ENCODE peak calls at places on chromosome 2, in four cellular contexts. Q is AG04450, C is PC-3, K is RWPE1. P is an unnamed sample.

GRCh38 chr2:20214566-20215182 is 10.3 kb downstream of the SDC1 start:
- DNase-seq in Q (no peak), C (no peak), K (no peak), P (no peak)

GRCh38 chr2:106025796-106026195 is 168.3 kb downstream of the UXS1 start:
- DNase-seq in Q (no peak), C (no peak), K (no peak), P (no peak)

GRCh38 chr2:48471048-48471474 is 58.9 kb upstream of the STON1 start:
- DNase-seq in C (peak), K (peak), Q (no peak), P (peak)

GRCh38 chr2:65991332-65991731 is 443.6 kb upstream of the MEIS1 start:
- DNase-seq in Q (no peak), K (no peak), C (peak), P (no peak)

GRCh38 chr2:9736008-9736407 is 105.2 kb upstream of the YWHAQ start:
- DNase-seq in C (no peak), K (no peak), Q (no peak), P (no peak)

GRCh38 chr2:153870308-153870707 is 1.4 kb upstream of the GALNT13 start:
- DNase-seq in Q (no peak), C (no peak), K (no peak), P (no peak)

GRCh38 chr2:210997373-210997772 is 441.0 kb downstream of the CPS1 start:
- DNase-seq in Q (no peak), C (no peak), K (no peak), P (no peak)

GRCh38 chr2:15159751-15160177 is 401.4 kb downstream of the NBAS start:
- DNase-seq in Q (peak), C (peak), K (no peak), P (peak)

GRCh38 chr2:159968282-159968900 is 94.0 kb downstream of the PLA2R1 start:
- DNase-seq in C (peak), Q (no peak), K (peak), P (peak)

GRCh38 chr2:181774601-181775179 is 94.4 kb upstream of the NEUROD1 start:
- DNase-seq in K (no peak), C (peak), Q (no peak), P (no peak)

GRCh38 chr2:49050265-49050664 is 104.0 kb downstream of the FSHR start:
- DNase-seq in Q (no peak), K (no peak), C (no peak), P (no peak)

GRCh38 chr2:95382686-95383634 is 19.5 kb upstream of the FAHD2A start:
- DNase-seq in Q (no peak), K (no peak), C (no peak), P (no peak)

GRCh38 chr2:227623225-227623624 is 5.9 kb downstream of the SCYGR4 start:
- DNase-seq in C (peak), Q (peak), K (peak), P (no peak)

GRCh38 chr2:36455788-36456187 is 100.2 kb downstream of the CRIM1 start:
- DNase-seq in C (no peak), K (no peak), Q (no peak), P (no peak)

GRCh38 chr2:120914839-120915521 is 179.3 kb downstream of the GLI2 start:
- DNase-seq in K (peak), C (peak), Q (peak), P (peak)

GRCh38 chr2:159270744-159271379 is 15.6 kb downstream of the WDSUB1 start:
- DNase-seq in Q (no peak), C (no peak), K (no peak), P (no peak)

GRCh38 chr2:33775306-33775705 is 176.2 kb upstream of the FAM98A start:
- DNase-seq in K (no peak), Q (no peak), C (no peak), P (no peak)

GRCh38 chr2:219611866-219612604 is 14.4 kb downstream of the STK11IP start:
- DNase-seq in C (no peak), K (no peak), Q (no peak), P (no peak)

GRCh38 chr2:15795426-15795825 is 144.9 kb upstream of the MYCN start:
- DNase-seq in K (no peak), Q (no peak), C (no peak), P (no peak)

GRCh38 chr2:119158563-119159347 is at the start of gene C1QL2:
- DNase-seq in K (no peak), C (no peak), Q (no peak), P (no peak)

GRCh38 chr2:3589086-3589485 is 5.8 kb upstream of the COLEC11 start:
- DNase-seq in K (no peak), Q (no peak), C (no peak), P (no peak)

GRCh38 chr2:3282056-3282998 is 95.3 kb downstream of the EIPR1 start:
- DNase-seq in K (peak), C (peak), Q (peak), P (no peak)

GRCh38 chr2:224957540-224958465 is 84.5 kb downstream of the DOCK10 start:
- DNase-seq in C (no peak), K (no peak), Q (no peak), P (no peak)

GRCh38 chr2:2517399-2517798 is 186.3 kb upstream of the MYT1L start:
- DNase-seq in Q (no peak), C (no peak), K (no peak), P (no peak)

GRCh38 chr2:197950754-197951153 is 146.4 kb downstream of the PLCL1 start:
- DNase-seq in Q (no peak), K (no peak), C (no peak), P (no peak)

GRCh38 chr2:102082591-102083586 is 59.7 kb upstream of the IL1R1 start:
- DNase-seq in Q (no peak), K (no peak), C (peak), P (no peak)

GRCh38 chr2:219249203-219249980 is 3.7 kb upstream of the TUBA4B start:
- DNase-seq in C (peak), K (peak), Q (peak), P (peak)

GRCh38 chr2:54109848-54110247 is 5.6 kb upstream of the ACYP2 start:
- DNase-seq in K (no peak), Q (no peak), C (no peak), P (no peak)

GRCh38 chr2:6664662-6665061 is 201.0 kb downstream of the CMPK2 start:
- DNase-seq in K (no peak), Q (no peak), C (no peak), P (no peak)

GRCh38 chr2:73385486-73386341 is at the start of gene ALMS1:
- DNase-seq in C (peak), Q (peak), K (peak), P (peak)
- TF ChIP-seq CTCF in C (no peak), Q (peak), K (no peak), P (no peak)

GRCh38 chr2:113873867-113874266 is 16.0 kb upstream of the ACTR3 start:
- DNase-seq in Q (no peak), C (no peak), K (no peak), P (no peak)

GRCh38 chr2:113872201-113872600 is 17.7 kb upstream of the ACTR3 start:
- DNase-seq in K (no peak), Q (no peak), C (no peak), P (no peak)

GRCh38 chr2:113869253-113869652 is 20.6 kb upstream of the ACTR3 start:
- DNase-seq in C (no peak), K (no peak), Q (no peak), P (no peak)
- TF ChIP-seq CTCF in C (no peak), K (no peak), Q (no peak), P (no peak)

GRCh38 chr2:149650006-149650405 is 62.4 kb upstream of the MMADHC start:
- DNase-seq in Q (no peak), K (no peak), C (no peak), P (no peak)
- TF ChIP-seq CTCF in Q (no peak), K (no peak), C (no peak), P (no peak)

GRCh38 chr2:190382851-190383250 is 25.3 kb upstream of the MFSD6 start:
- DNase-seq in C (peak), Q (no peak), K (peak), P (peak)
- TF ChIP-seq CTCF in C (peak), Q (peak), K (peak), P (peak)

DNA sequence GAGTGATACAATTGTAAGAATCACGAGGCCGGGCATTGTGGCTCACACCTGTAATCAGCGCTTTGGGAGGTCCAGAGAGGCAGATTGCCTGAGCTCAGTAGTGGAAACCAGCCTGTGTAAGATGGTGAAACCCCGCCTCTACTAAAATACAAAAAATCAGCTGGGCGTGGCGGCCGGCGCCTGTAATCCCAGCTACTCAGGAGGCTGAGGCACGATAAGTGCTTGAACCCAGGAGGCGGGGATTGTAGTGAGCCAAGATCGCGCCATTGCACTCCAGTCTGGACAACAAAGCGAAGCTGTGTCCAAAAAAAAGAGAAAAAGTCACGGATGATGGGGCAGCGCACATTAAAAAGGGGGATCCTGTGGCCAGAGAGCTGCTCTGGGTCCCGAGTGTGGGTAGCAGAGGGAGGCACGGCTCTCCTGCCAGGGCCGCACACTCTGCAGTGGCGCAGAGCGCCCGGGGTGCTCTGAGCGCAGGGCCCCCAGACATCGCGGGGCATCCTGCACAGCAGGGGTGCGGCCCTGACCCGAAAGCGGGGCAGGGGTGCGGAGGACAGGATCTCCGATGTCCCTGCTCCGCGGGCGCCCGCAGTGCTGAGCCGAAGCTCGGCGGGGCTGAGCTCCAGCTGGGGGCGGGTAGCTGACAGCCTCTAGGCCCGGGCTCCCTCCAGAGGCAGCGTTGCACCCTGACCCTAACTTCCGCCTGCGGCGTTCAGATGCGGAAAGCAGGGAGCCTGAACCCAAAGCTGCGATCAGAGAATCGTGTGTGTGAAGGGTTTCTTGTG is 30.4 kb upstream of the RAB6D start:
- DNase-seq in K (no peak), C (no peak), Q (no peak), P (peak)
- TF ChIP-seq CTCF in K (no peak), C (no peak), Q (no peak), P (no peak)

DNA sequence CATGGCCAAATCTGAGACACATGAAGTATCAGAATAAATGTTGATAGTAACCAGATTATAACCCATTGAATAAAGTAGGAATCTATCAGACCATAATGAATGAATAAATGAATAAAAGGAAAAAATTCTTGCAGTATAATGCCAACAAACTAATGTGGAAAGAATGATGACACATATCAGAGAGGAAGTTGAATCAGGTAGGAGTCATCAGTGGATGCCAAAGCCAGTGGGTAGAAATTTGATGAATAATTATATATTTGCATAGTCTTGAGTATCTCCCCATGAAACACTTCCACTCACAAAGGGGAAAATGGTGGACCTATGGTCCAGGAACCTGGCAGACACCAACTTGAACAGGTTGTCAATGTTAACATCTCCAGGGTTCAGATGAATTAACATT is 68.6 kb downstream of the GALNT3 start:
- DNase-seq in C (peak), Q (peak), K (peak), P (no peak)
- TF ChIP-seq CTCF in C (no peak), Q (no peak), K (no peak), P (no peak)

GRCh38 chr2:187297806-187298205 is 150.2 kb downstream of the CALCRL start:
- DNase-seq in K (no peak), C (no peak), Q (no peak), P (no peak)

GRCh38 chr2:187302619-187303018 is 145.4 kb downstream of the CALCRL start:
- DNase-seq in C (peak), Q (no peak), K (no peak), P (no peak)

GRCh38 chr2:187296869-187297268 is 151.2 kb downstream of the CALCRL start:
- DNase-seq in K (no peak), C (no peak), Q (no peak), P (no peak)

GRCh38 chr2:187302146-187302545 is 145.9 kb downstream of the CALCRL start:
- DNase-seq in K (no peak), Q (no peak), C (no peak), P (no peak)

GRCh38 chr2:187299122-187299906 is 148.7 kb downstream of the CALCRL start:
- DNase-seq in Q (no peak), K (peak), C (peak), P (peak)
- TF ChIP-seq CTCF in Q (peak), K (peak), C (peak), P (peak)

GRCh38 chr2:230874456-230874855 is 9.7 kb downstream of the ITM2C start:
- DNase-seq in C (no peak), K (no peak), Q (no peak), P (no peak)

GRCh38 chr2:230872151-230872967 is 7.6 kb downstream of the ITM2C start:
- DNase-seq in C (no peak), Q (no peak), K (no peak), P (no peak)

GRCh38 chr2:230873670-230874401 is 9.1 kb downstream of the ITM2C start:
- DNase-seq in Q (no peak), C (no peak), K (no peak), P (no peak)

GRCh38 chr2:230871361-230872150 is 6.8 kb downstream of the ITM2C start:
- DNase-seq in C (no peak), K (no peak), Q (no peak), P (no peak)

GRCh38 chr2:230872968-230873669 is 8.4 kb downstream of the ITM2C start:
- DNase-seq in C (no peak), K (no peak), Q (no peak), P (no peak)
- TF ChIP-seq CTCF in C (no peak), K (no peak), Q (no peak), P (no peak)

DNA sequence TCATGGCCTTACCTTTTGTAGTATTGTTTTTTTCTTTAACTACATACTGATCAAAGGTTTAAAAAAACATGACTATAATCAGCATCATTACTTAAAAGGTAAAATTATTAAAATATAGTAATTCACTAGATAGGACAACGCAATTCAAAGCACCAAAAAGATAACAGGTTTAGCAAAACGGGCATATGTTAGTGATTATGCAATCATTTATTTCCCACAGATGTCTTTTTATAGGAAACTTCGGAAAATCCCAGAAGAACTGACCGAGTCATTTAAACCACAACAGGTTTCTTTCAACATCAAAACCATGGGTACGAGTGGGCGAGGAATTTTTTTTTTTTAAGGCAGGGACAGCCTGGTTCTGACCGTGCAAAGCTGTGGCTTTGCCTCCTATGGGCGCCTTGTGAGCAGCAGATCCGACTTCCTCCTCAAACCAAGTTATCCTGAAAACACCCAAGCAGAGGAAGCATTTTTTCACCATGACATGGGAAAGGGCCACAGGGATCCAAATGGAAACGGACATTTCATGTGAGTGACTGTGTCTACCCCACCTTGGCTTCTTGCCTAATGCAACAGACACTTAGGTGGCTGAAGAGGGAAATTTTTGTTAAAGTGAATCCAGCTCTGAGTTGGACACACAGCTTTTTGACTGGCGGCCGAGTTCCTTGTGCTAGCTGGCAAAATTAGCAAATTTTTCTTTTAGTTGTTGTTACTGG is 487.2 kb upstream of the ZEB2 start:
- DNase-seq in K (peak), Q (peak), C (peak), P (peak)
- TF ChIP-seq CTCF in K (no peak), Q (peak), C (no peak), P (no peak)

GRCh38 chr2:217870528-217871011 is 132.2 kb downstream of the TNS1 start:
- DNase-seq in C (no peak), Q (no peak), K (no peak), P (no peak)

GRCh38 chr2:217875138-217875537 is 127.7 kb downstream of the TNS1 start:
- DNase-seq in Q (no peak), C (no peak), K (no peak), P (no peak)

GRCh38 chr2:217875556-217876252 is 127.1 kb downstream of the TNS1 start:
- DNase-seq in Q (no peak), K (no peak), C (no peak), P (no peak)

GRCh38 chr2:217873371-217873770 is 129.4 kb downstream of the TNS1 start:
- DNase-seq in K (no peak), C (no peak), Q (no peak), P (no peak)

GRCh38 chr2:217872319-217872718 is 130.5 kb downstream of the TNS1 start:
- DNase-seq in K (no peak), C (no peak), Q (no peak), P (no peak)
- TF ChIP-seq CTCF in K (no peak), C (no peak), Q (peak), P (no peak)

P was measured in Calu3.